ENCODE peak calls at places on chromosomes 3 and 15, in four cellular contexts. S, V, F and W are unnamed samples.

GRCh38 chr3:132203889-132204596 is 113.2 kb upstream of the ACP3 start:
- DNase-seq in S (no peak), V (no peak), F (no peak), W (no peak)

GRCh38 chr15:68151277-68151676 is 53.9 kb downstream of the CALML4 start:
- DNase-seq in S (no peak), V (no peak), F (no peak), W (no peak)

GRCh38 chr3:16433701-16434151 is 79.8 kb downstream of the RFTN1 start:
- DNase-seq in S (no peak), V (no peak), F (peak; percentile 30), W (no peak)

GRCh38 chr15:33310481-33311311 is at the start of gene RYR3:
- DNase-seq in S (no peak), V (no peak), F (no peak), W (no peak)

GRCh38 chr3:118884748-118885206 is 149.9 kb downstream of the IGSF11 start:
- DNase-seq in S (peak; percentile 79), V (peak; percentile 63), F (peak; percentile 2), W (peak; percentile 15)

GRCh38 chr3:187281191-187281714 is 10.3 kb downstream of the MASP1 start:
- DNase-seq in S (no peak), V (no peak), F (no peak), W (no peak)

GRCh38 chr3:135806342-135806741 is 159.2 kb upstream of the PPP2R3A start:
- DNase-seq in S (no peak), V (no peak), F (no peak), W (no peak)

GRCh38 chr15:78925076-78925624 is 19.7 kb downstream of the CTSH start:
- DNase-seq in S (no peak), V (no peak), F (no peak), W (no peak)

GRCh38 chr3:143671641-143672040 is 176.6 kb downstream of the SLC9A9 start:
- DNase-seq in S (no peak), V (no peak), F (no peak), W (no peak)

GRCh38 chr3:157146664-157147082 is 13.3 kb downstream of the CCNL1 start:
- DNase-seq in S (no peak), V (no peak), F (no peak), W (no peak)
- TF ChIP-seq POLR2A in S (no peak), V (no peak), F (peak; percentile 52), W (no peak)

GRCh38 chr15:60358935-60359672 is 38.7 kb downstream of the ANXA2 start:
- DNase-seq in S (peak; percentile 48), V (peak; percentile 62), F (no peak), W (no peak)

GRCh38 chr15:60352525-60352924 is 45.3 kb downstream of the ANXA2 start:
- DNase-seq in S (no peak), V (no peak), F (no peak), W (no peak)

GRCh38 chr15:60355148-60355857 is 42.5 kb downstream of the ANXA2 start:
- DNase-seq in S (no peak), V (no peak), F (no peak), W (no peak)

GRCh38 chr15:60353245-60353940 is 44.4 kb downstream of the ANXA2 start:
- DNase-seq in S (no peak), V (peak; percentile 17), F (no peak), W (no peak)

GRCh38 chr15:60356832-60357231 is 41.0 kb downstream of the ANXA2 start:
- DNase-seq in S (no peak), V (no peak), F (no peak), W (no peak)
- TF ChIP-seq POLR2A in S (no peak), V (no peak), F (no peak), W (no peak)

DNA sequence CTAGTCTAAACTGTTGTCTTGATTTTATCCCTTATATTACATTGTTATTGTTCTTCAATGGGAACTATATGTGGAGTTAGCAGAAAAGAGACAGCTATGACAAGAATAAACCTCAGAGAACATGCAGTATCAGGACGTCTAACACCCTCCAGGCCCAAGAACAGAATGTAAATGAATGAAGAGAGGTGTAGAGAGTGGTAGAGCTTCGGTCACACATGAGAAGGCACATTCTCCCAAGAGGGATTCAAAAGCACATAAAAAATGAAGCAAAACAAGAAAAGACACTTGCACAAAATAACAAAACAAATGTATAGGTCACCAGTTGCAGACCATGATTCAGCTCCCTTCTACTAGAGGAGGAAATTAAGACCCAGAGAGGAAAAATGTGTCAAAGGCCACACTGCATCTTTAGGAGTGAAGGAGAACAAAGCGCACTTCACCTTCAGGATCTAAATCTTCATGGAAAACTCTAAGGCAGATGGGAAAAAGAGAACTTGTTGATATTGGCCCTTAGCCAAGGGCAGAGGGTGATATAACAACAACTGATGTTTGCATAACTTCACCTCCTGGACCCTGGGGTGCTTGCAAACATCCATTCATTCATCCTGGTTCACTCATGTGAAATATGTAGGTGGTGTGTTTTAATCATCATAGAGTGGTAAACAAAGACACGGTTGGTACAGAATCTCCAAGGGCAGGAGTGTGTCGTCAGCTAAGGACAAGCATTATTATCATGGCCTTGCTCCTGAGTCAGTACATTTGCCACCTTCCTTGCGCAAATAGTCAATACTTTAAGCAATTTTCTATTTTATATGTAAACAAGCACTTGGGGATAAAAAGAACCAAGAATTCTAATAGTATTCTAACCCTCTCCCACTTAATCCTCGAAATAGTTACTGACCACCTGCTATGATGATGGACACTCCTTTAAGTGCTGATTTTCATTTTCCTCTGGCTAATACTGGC is 8.8 kb downstream of the NEK10 start:
- DNase-seq in S (peak; percentile 26), V (peak; percentile 89), F (no peak), W (peak; percentile 3)
- TF ChIP-seq POLR2A in S (no peak), V (no peak), F (no peak), W (no peak)

GRCh38 chr15:62985768-62986167 is 56.8 kb upstream of the TPM1 start:
- DNase-seq in S (no peak), V (no peak), F (no peak), W (peak; percentile 47)
- TF ChIP-seq POLR2A in S (no peak), V (no peak), F (no peak), W (no peak)